ENCODE peak calls at places on chromosomes 16 and 17, in seven cellular contexts. Q is BJ, F is nephron progenitor cell, X is GM12865, S is transverse colon, J is bronchial epithelial cell, Y is natural killer cell. W is an unnamed sample.

GRCh38 chr16:30358990-30359870 is 4.1 kb upstream of the CD2BP2 start:
- DNase-seq in Q (no peak), F (no peak), X (no peak), S (no peak), J (no peak), Y (no peak), W (no peak)

GRCh38 chr16:67246081-67246944 is 968 bp downstream of the FHOD1 start:
- DNase-seq in Q (peak), F (peak), X (peak), S (peak), J (peak), Y (peak), W (peak)

GRCh38 chr17:50027639-50028206 is 28.2 kb upstream of the ITGA3 start:
- DNase-seq in Q (peak), F (no peak), X (no peak), S (peak), J (peak), Y (no peak), W (no peak)

GRCh38 chr16:5504028-5504758 is 406.6 kb upstream of the EEF2KMT start:
- DNase-seq in Q (no peak), F (no peak), X (no peak), S (no peak), J (no peak), Y (no peak), W (no peak)

GRCh38 chr17:42561908-42562844 is at the start of gene COASY:
- DNase-seq in Q (peak), F (peak), X (peak), S (peak), J (peak), Y (peak), W (peak)

GRCh38 chr17:40452921-40453378 is 9.7 kb downstream of the IGFBP4 start:
- DNase-seq in Q (no peak), F (no peak), X (no peak), S (no peak), J (peak), Y (no peak), W (no peak)

GRCh38 chr17:50079334-50080095 is 15.6 kb upstream of the PDK2 start:
- DNase-seq in Q (no peak), F (no peak), X (peak), S (peak), J (no peak), Y (no peak), W (no peak)

GRCh38 chr16:89642574-89642973 is 14.9 kb downstream of the CHMP1A start:
- DNase-seq in Q (no peak), F (no peak), X (no peak), S (no peak), J (no peak), Y (no peak), W (no peak)

GRCh38 chr17:60442271-60443201 is 20.2 kb downstream of the CHCT1 start:
- DNase-seq in Q (no peak), F (no peak), X (no peak), S (no peak), J (peak), Y (no peak), W (no peak)

GRCh38 chr17:62859146-62859545 is 51.0 kb upstream of the MARCHF10 start:
- DNase-seq in Q (no peak), F (no peak), X (no peak), S (no peak), J (peak), Y (no peak), W (no peak)

GRCh38 chr17:63753215-63753614 is 11.6 kb upstream of the STRADA start:
- DNase-seq in Q (no peak), F (no peak), X (no peak), S (no peak), J (no peak), Y (no peak), W (no peak)

GRCh38 chr16:67399218-67399733 is 6.0 kb upstream of the TPPP3 start:
- DNase-seq in Q (no peak), F (peak), X (peak), S (no peak), J (no peak), Y (peak), W (no peak)

GRCh38 chr16:27515874-27516353 is 33.8 kb downstream of the GTF3C1 start:
- DNase-seq in Q (no peak), F (peak), X (peak), S (no peak), J (peak), Y (no peak), W (peak)

GRCh38 chr17:13671771-13672170 is 70.0 kb upstream of the HS3ST3A1 start:
- DNase-seq in Q (no peak), F (no peak), X (peak), S (no peak), J (peak), Y (no peak), W (no peak)

GRCh38 chr17:16873654-16874035 is 98.3 kb downstream of the TNFRSF13B start:
- DNase-seq in Q (no peak), F (no peak), X (no peak), S (no peak), J (no peak), Y (no peak), W (no peak)

GRCh38 chr17:80599546-80600305 is 55.1 kb downstream of the RPTOR start:
- DNase-seq in Q (no peak), F (no peak), X (no peak), S (peak), J (peak), Y (no peak), W (no peak)

GRCh38 chr16:84780063-84780462 is 39.7 kb upstream of the CRISPLD2 start:
- DNase-seq in Q (no peak), F (no peak), X (no peak), S (no peak), J (no peak), Y (no peak), W (no peak)

GRCh38 chr16:12661656-12662172 is 142.0 kb downstream of the CPPED1 start:
- DNase-seq in Q (no peak), F (peak), X (peak), S (no peak), J (no peak), Y (no peak), W (peak)

GRCh38 chr17:18026408-18026776 is 12.6 kb downstream of the ATPAF2 start:
- DNase-seq in Q (no peak), F (no peak), X (no peak), S (no peak), J (peak), Y (no peak), W (no peak)

GRCh38 chr16:88469615-88470395 is 16.7 kb downstream of the ZFPM1 start:
- DNase-seq in Q (no peak), F (no peak), X (no peak), S (no peak), J (no peak), Y (no peak), W (no peak)

GRCh38 chr17:31550389-31551056 is 159.0 kb downstream of the RAB11FIP4 start:
- DNase-seq in Q (no peak), F (no peak), X (no peak), S (no peak), J (no peak), Y (peak), W (no peak)

GRCh38 chr17:31571124-31571892 is 179.8 kb downstream of the RAB11FIP4 start:
- DNase-seq in Q (peak), F (no peak), X (no peak), S (peak), J (no peak), Y (no peak), W (no peak)

GRCh38 chr17:45792995-45793755 is 9.1 kb downstream of the CRHR1 start:
- DNase-seq in Q (no peak), F (no peak), X (no peak), S (no peak), J (no peak), Y (no peak), W (no peak)

GRCh38 chr17:8630227-8630801 is at the start of gene MYH10:
- DNase-seq in Q (no peak), F (no peak), X (no peak), S (peak), J (no peak), Y (no peak), W (peak)

GRCh38 chr17:81127133-81127455 is 38.2 kb upstream of the PVALEF start:
- DNase-seq in Q (no peak), F (no peak), X (no peak), S (no peak), J (no peak), Y (no peak), W (no peak)

GRCh38 chr17:37693328-37693727 is 50.1 kb upstream of the DDX52 start:
- DNase-seq in Q (no peak), F (no peak), X (peak), S (no peak), J (no peak), Y (no peak), W (no peak)

GRCh38 chr16:7211781-7212180 is 120.9 kb upstream of the RBFOX1 start:
- DNase-seq in Q (no peak), F (no peak), X (no peak), S (no peak), J (no peak), Y (no peak), W (no peak)

GRCh38 chr17:57135748-57136342 is 50.8 kb downstream of the AKAP1 start:
- DNase-seq in Q (no peak), F (no peak), X (no peak), S (no peak), J (no peak), Y (no peak), W (no peak)

GRCh38 chr17:57138030-57138911 is 53.2 kb downstream of the AKAP1 start:
- DNase-seq in Q (no peak), F (no peak), X (no peak), S (no peak), J (no peak), Y (no peak), W (no peak)

GRCh38 chr17:57136355-57136754 is 51.3 kb downstream of the AKAP1 start:
- DNase-seq in Q (no peak), F (no peak), X (no peak), S (no peak), J (no peak), Y (no peak), W (no peak)

GRCh38 chr17:57140321-57140720 is 55.3 kb downstream of the AKAP1 start:
- DNase-seq in Q (no peak), F (no peak), X (no peak), S (no peak), J (no peak), Y (no peak), W (no peak)

DNA sequence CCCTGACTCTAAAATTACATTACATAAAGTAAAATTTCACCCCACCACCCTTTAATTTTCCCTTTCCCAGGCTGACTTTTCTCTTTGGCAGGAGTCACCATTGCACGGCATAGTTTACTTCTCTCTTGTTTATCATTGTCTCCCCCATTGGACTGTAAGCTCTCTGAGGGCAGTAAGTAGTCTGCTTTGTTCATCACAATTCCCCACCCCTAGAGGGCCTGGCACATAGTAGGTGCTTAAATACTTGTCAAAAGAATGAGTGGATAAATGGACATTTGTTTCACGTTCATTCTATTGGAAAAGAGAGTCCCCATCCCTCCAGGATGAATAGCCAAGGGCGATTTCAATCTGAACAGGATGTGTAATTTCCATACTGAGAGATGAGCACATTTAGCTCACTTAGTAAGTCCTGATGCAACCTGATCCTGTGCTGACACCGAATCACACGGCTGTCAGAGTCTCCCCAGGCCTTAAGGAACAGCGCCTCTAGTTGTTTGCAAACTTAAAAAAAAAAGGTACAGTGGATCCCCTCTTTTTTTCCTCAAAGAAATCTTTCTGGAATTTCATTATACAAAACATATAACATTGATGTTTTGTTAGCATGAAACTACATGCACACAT is 54.0 kb downstream of the AKAP1 start:
- DNase-seq in Q (no peak), F (no peak), X (peak), S (no peak), J (peak), Y (no peak), W (no peak)
- TF ChIP-seq CTCF in Q (no peak), F (no peak), X (no peak), S (no peak), J (no peak), Y (no peak), W (no peak)

DNA sequence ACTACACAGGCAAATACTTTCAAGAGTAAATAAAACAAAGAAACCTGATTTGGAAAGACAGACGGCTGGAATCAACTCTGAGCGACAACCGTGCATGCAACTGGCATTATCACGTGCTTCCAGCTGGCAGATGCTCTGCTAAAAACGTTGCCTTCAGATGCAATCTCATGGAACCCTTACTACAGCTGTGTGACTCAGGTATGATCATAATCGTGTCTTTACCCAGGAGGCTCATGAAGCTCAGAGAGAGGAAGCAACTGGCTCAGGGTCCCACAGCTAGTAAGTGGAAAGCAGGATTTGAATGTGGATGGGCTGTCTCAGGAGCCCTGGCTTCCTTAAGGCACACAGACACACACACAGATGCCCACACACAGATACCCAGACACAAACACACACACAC is 275.3 kb downstream of the MAF start:
- DNase-seq in Q (no peak), F (no peak), X (no peak), S (no peak), J (no peak), Y (no peak), W (no peak)
- TF ChIP-seq CTCF in Q (no peak), F (no peak), X (no peak), S (no peak), J (no peak), Y (no peak), W (no peak)

GRCh38 chr17:44070455-44071197 is at the start of gene G6PC3:
- DNase-seq in Q (peak), F (peak), X (peak), S (peak), J (peak), Y (peak), W (peak)
- TF ChIP-seq CTCF in Q (peak), F (no peak), X (no peak), S (no peak), J (no peak), Y (no peak), W (no peak)

DNA sequence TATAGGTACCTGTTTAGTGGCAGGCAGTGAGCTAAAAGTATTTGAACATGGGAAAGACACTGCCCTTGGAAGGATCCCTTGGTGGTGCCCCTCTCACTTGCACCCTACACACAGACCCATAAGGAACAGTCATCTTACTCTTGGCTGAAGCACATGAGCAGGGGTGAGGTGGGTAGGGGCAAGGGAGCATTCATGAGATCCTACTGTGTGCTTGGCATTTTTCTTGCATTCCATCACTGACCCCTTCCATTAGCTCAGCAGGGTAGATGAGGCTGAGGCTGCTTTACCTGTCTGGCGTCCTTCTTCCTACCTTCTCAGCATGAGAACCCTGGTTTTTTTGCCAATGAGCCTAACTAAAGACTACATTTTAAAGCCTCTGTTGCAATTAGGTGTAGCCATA is 48.3 kb downstream of the CCT6B start:
- DNase-seq in Q (no peak), F (no peak), X (no peak), S (no peak), J (no peak), Y (no peak), W (no peak)
- TF ChIP-seq CTCF in Q (no peak), F (no peak), X (no peak), S (no peak), J (no peak), Y (no peak), W (no peak)

DNA sequence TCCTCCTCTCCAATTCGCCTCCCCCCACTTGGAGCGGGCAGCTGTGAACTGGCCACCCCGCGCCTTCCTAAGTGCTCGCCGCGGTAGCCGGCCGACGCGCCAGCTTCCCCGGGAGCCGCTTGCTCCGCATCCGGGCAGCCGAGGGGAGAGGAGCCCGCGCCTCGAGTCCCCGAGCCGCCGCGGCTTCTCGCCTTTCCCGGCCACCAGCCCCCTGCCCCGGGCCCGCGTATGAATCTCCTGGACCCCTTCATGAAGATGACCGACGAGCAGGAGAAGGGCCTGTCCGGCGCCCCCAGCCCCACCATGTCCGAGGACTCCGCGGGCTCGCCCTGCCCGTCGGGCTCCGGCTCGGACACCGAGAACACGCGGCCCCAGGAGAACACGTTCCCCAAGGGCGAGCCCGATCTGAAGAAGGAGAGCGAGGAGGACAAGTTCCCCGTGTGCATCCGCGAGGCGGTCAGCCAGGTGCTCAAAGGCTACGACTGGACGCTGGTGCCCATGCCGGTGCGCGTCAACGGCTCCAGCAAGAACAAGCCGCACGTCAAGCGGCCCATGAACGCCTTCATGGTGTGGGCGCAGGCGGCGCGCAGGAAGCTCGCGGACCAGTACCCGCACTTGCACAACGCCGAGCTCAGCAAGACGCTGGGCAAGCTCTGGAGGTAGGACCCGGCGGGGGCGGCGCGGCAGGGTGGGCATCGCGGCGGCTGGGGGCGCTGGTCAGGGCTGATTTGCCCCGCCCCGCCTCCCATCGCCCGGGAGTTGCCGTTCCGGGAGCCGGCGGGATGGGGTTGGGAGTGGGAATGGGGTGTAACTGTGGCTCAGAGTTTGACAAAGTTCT is 563 bp downstream of the SOX9 start:
- DNase-seq in Q (no peak), F (peak), X (peak), S (peak), J (peak), Y (no peak), W (no peak)
- TF ChIP-seq CTCF in Q (no peak), F (no peak), X (no peak), S (no peak), J (no peak), Y (no peak), W (no peak)

GRCh38 chr17:19785854-19786253 is 37.8 kb upstream of the ALDH3A1 start:
- DNase-seq in Q (no peak), F (no peak), X (no peak), S (no peak), J (no peak), Y (no peak), W (no peak)
- TF ChIP-seq CTCF in Q (no peak), F (no peak), X (no peak), S (no peak), J (no peak), Y (no peak), W (no peak)

W was measured in MM.1S.